ENCODE peak calls at places on chromosomes 6 and 20, in eight cellular contexts. One of them, this sample, is unnamed.

GRCh38 chr20:14148042-14148441 is 152.7 kb downstream of the MACROD2 start:
- DNase-seq in HTR-8/SVneo: no peak
- DNase-seq in astrocyte of the spinal cord: peak; percentile 22
- DNase-seq in stimulated activated CD4-positive, alpha-beta T cell treated with anti-CD3 and anti-CD28 coated beads, TNF-alpha, amount 100 ng/mL, for 48 hours: no peak
- DNase-seq in naive thymus-derived CD4-positive, alpha-beta T cell: no peak
- DNase-seq in NCI-H748 treated with DMSO at 0.1 percent for 48 hours: no peak
- DNase-seq in COR-L47: no peak
- DNase-seq in H54: no peak
- DNase-seq in this sample: no peak

GRCh38 chr6:31947864-31948263 is 2.0 kb downstream of the CFB start:
- DNase-seq in HTR-8/SVneo: no peak
- DNase-seq in astrocyte of the spinal cord: no peak
- DNase-seq in stimulated activated CD4-positive, alpha-beta T cell treated with anti-CD3 and anti-CD28 coated beads, TNF-alpha, amount 100 ng/mL, for 48 hours: no peak
- DNase-seq in naive thymus-derived CD4-positive, alpha-beta T cell: no peak
- DNase-seq in NCI-H748 treated with DMSO at 0.1 percent for 48 hours: no peak
- DNase-seq in COR-L47: no peak
- DNase-seq in H54: no peak
- DNase-seq in this sample: no peak

GRCh38 chr6:15297895-15298590 is 52.2 kb downstream of the JARID2 start:
- DNase-seq in HTR-8/SVneo: no peak
- DNase-seq in astrocyte of the spinal cord: no peak
- DNase-seq in stimulated activated CD4-positive, alpha-beta T cell treated with anti-CD3 and anti-CD28 coated beads, TNF-alpha, amount 100 ng/mL, for 48 hours: no peak
- DNase-seq in naive thymus-derived CD4-positive, alpha-beta T cell: no peak
- DNase-seq in NCI-H748 treated with DMSO at 0.1 percent for 48 hours: no peak
- DNase-seq in COR-L47: no peak
- DNase-seq in H54: no peak
- DNase-seq in this sample: no peak

GRCh38 chr6:144873653-144874378 is 588.7 kb downstream of the UTRN start:
- DNase-seq in HTR-8/SVneo: no peak
- DNase-seq in astrocyte of the spinal cord: no peak
- DNase-seq in stimulated activated CD4-positive, alpha-beta T cell treated with anti-CD3 and anti-CD28 coated beads, TNF-alpha, amount 100 ng/mL, for 48 hours: no peak
- DNase-seq in naive thymus-derived CD4-positive, alpha-beta T cell: no peak
- DNase-seq in NCI-H748 treated with DMSO at 0.1 percent for 48 hours: no peak
- DNase-seq in COR-L47: no peak
- DNase-seq in H54: no peak
- DNase-seq in this sample: no peak

GRCh38 chr20:51128198-51128597 is 105.3 kb upstream of the KCNG1 start:
- DNase-seq in HTR-8/SVneo: peak; percentile 79
- DNase-seq in astrocyte of the spinal cord: peak; percentile 90
- DNase-seq in stimulated activated CD4-positive, alpha-beta T cell treated with anti-CD3 and anti-CD28 coated beads, TNF-alpha, amount 100 ng/mL, for 48 hours: peak; percentile 20
- DNase-seq in naive thymus-derived CD4-positive, alpha-beta T cell: no peak
- DNase-seq in NCI-H748 treated with DMSO at 0.1 percent for 48 hours: no peak
- DNase-seq in COR-L47: no peak
- DNase-seq in H54: peak; percentile 48
- DNase-seq in this sample: no peak

GRCh38 chr6:27608916-27609883 is 136.3 kb upstream of the ZNF184 start:
- DNase-seq in HTR-8/SVneo: no peak
- DNase-seq in astrocyte of the spinal cord: peak; percentile 69
- DNase-seq in stimulated activated CD4-positive, alpha-beta T cell treated with anti-CD3 and anti-CD28 coated beads, TNF-alpha, amount 100 ng/mL, for 48 hours: no peak
- DNase-seq in naive thymus-derived CD4-positive, alpha-beta T cell: no peak
- DNase-seq in NCI-H748 treated with DMSO at 0.1 percent for 48 hours: peak; percentile 42
- DNase-seq in COR-L47: no peak
- DNase-seq in H54: no peak
- DNase-seq in this sample: no peak

GRCh38 chr6:34953084-34954025 is 64.3 kb downstream of the ANKS1A start:
- DNase-seq in HTR-8/SVneo: peak; percentile 21
- DNase-seq in astrocyte of the spinal cord: peak; percentile 79
- DNase-seq in stimulated activated CD4-positive, alpha-beta T cell treated with anti-CD3 and anti-CD28 coated beads, TNF-alpha, amount 100 ng/mL, for 48 hours: no peak
- DNase-seq in naive thymus-derived CD4-positive, alpha-beta T cell: no peak
- DNase-seq in NCI-H748 treated with DMSO at 0.1 percent for 48 hours: peak; percentile 68
- DNase-seq in COR-L47: peak; percentile 65
- DNase-seq in H54: peak; percentile 16
- DNase-seq in this sample: peak; percentile 24

GRCh38 chr20:4726710-4727391 is 5.1 kb downstream of the PRND start:
- DNase-seq in HTR-8/SVneo: no peak
- DNase-seq in astrocyte of the spinal cord: peak; percentile 42
- DNase-seq in stimulated activated CD4-positive, alpha-beta T cell treated with anti-CD3 and anti-CD28 coated beads, TNF-alpha, amount 100 ng/mL, for 48 hours: peak; percentile 30
- DNase-seq in naive thymus-derived CD4-positive, alpha-beta T cell: no peak
- DNase-seq in NCI-H748 treated with DMSO at 0.1 percent for 48 hours: no peak
- DNase-seq in COR-L47: no peak
- DNase-seq in H54: no peak
- DNase-seq in this sample: no peak

GRCh38 chr6:28981391-28981832 is 23.7 kb downstream of the ZNF311 start:
- DNase-seq in HTR-8/SVneo: peak; percentile 12
- DNase-seq in astrocyte of the spinal cord: peak; percentile 84
- DNase-seq in stimulated activated CD4-positive, alpha-beta T cell treated with anti-CD3 and anti-CD28 coated beads, TNF-alpha, amount 100 ng/mL, for 48 hours: peak; percentile 65
- DNase-seq in naive thymus-derived CD4-positive, alpha-beta T cell: peak; percentile 62
- DNase-seq in NCI-H748 treated with DMSO at 0.1 percent for 48 hours: peak; percentile 91
- DNase-seq in COR-L47: peak; percentile 49
- DNase-seq in H54: no peak
- DNase-seq in this sample: peak; percentile 80

GRCh38 chr6:130282234-130282995 is 59.7 kb upstream of the SAMD3 start:
- DNase-seq in HTR-8/SVneo: no peak
- DNase-seq in astrocyte of the spinal cord: peak; percentile 47
- DNase-seq in stimulated activated CD4-positive, alpha-beta T cell treated with anti-CD3 and anti-CD28 coated beads, TNF-alpha, amount 100 ng/mL, for 48 hours: no peak
- DNase-seq in naive thymus-derived CD4-positive, alpha-beta T cell: no peak
- DNase-seq in NCI-H748 treated with DMSO at 0.1 percent for 48 hours: no peak
- DNase-seq in COR-L47: no peak
- DNase-seq in H54: no peak
- DNase-seq in this sample: no peak

GRCh38 chr6:111591370-111591900 is 14.2 kb downstream of the TRAF3IP2 start:
- DNase-seq in HTR-8/SVneo: peak; percentile 90
- DNase-seq in astrocyte of the spinal cord: peak; percentile 97
- DNase-seq in stimulated activated CD4-positive, alpha-beta T cell treated with anti-CD3 and anti-CD28 coated beads, TNF-alpha, amount 100 ng/mL, for 48 hours: no peak
- DNase-seq in naive thymus-derived CD4-positive, alpha-beta T cell: no peak
- DNase-seq in NCI-H748 treated with DMSO at 0.1 percent for 48 hours: no peak
- DNase-seq in COR-L47: no peak
- DNase-seq in H54: peak; percentile 61
- DNase-seq in this sample: no peak

GRCh38 chr20:62239278-62239879 is 1.1 kb downstream of the OSBPL2 start:
- DNase-seq in HTR-8/SVneo: no peak
- DNase-seq in astrocyte of the spinal cord: no peak
- DNase-seq in stimulated activated CD4-positive, alpha-beta T cell treated with anti-CD3 and anti-CD28 coated beads, TNF-alpha, amount 100 ng/mL, for 48 hours: no peak
- DNase-seq in naive thymus-derived CD4-positive, alpha-beta T cell: no peak
- DNase-seq in NCI-H748 treated with DMSO at 0.1 percent for 48 hours: no peak
- DNase-seq in COR-L47: no peak
- DNase-seq in H54: no peak
- DNase-seq in this sample: no peak

GRCh38 chr6:29743025-29743424 is 19.8 kb downstream of the HLA-F start:
- DNase-seq in HTR-8/SVneo: no peak
- DNase-seq in astrocyte of the spinal cord: no peak
- DNase-seq in stimulated activated CD4-positive, alpha-beta T cell treated with anti-CD3 and anti-CD28 coated beads, TNF-alpha, amount 100 ng/mL, for 48 hours: no peak
- DNase-seq in naive thymus-derived CD4-positive, alpha-beta T cell: no peak
- DNase-seq in NCI-H748 treated with DMSO at 0.1 percent for 48 hours: no peak
- DNase-seq in COR-L47: no peak
- DNase-seq in H54: no peak
- DNase-seq in this sample: no peak

GRCh38 chr6:7155871-7156579 is 48.3 kb downstream of the RREB1 start:
- DNase-seq in HTR-8/SVneo: no peak
- DNase-seq in astrocyte of the spinal cord: no peak
- DNase-seq in stimulated activated CD4-positive, alpha-beta T cell treated with anti-CD3 and anti-CD28 coated beads, TNF-alpha, amount 100 ng/mL, for 48 hours: no peak
- DNase-seq in naive thymus-derived CD4-positive, alpha-beta T cell: no peak
- DNase-seq in NCI-H748 treated with DMSO at 0.1 percent for 48 hours: no peak
- DNase-seq in COR-L47: no peak
- DNase-seq in H54: no peak
- DNase-seq in this sample: no peak

GRCh38 chr6:116535109-116535508 is 10.4 kb downstream of the TRAPPC3L start:
- DNase-seq in HTR-8/SVneo: no peak
- DNase-seq in astrocyte of the spinal cord: no peak
- DNase-seq in stimulated activated CD4-positive, alpha-beta T cell treated with anti-CD3 and anti-CD28 coated beads, TNF-alpha, amount 100 ng/mL, for 48 hours: no peak
- DNase-seq in naive thymus-derived CD4-positive, alpha-beta T cell: no peak
- DNase-seq in NCI-H748 treated with DMSO at 0.1 percent for 48 hours: no peak
- DNase-seq in COR-L47: no peak
- DNase-seq in H54: no peak
- DNase-seq in this sample: no peak

GRCh38 chr6:158629376-158630221 is 14.9 kb downstream of the DYNLT1 start:
- DNase-seq in HTR-8/SVneo: no peak
- DNase-seq in astrocyte of the spinal cord: no peak
- DNase-seq in stimulated activated CD4-positive, alpha-beta T cell treated with anti-CD3 and anti-CD28 coated beads, TNF-alpha, amount 100 ng/mL, for 48 hours: no peak
- DNase-seq in naive thymus-derived CD4-positive, alpha-beta T cell: no peak
- DNase-seq in NCI-H748 treated with DMSO at 0.1 percent for 48 hours: no peak
- DNase-seq in COR-L47: no peak
- DNase-seq in H54: no peak
- DNase-seq in this sample: no peak

GRCh38 chr6:26250806-26251075 is 114.3 kb upstream of the BTN3A2 start:
- DNase-seq in HTR-8/SVneo: no peak
- DNase-seq in astrocyte of the spinal cord: no peak
- DNase-seq in stimulated activated CD4-positive, alpha-beta T cell treated with anti-CD3 and anti-CD28 coated beads, TNF-alpha, amount 100 ng/mL, for 48 hours: no peak
- DNase-seq in naive thymus-derived CD4-positive, alpha-beta T cell: no peak
- DNase-seq in NCI-H748 treated with DMSO at 0.1 percent for 48 hours: no peak
- DNase-seq in COR-L47: peak; percentile 73
- DNase-seq in H54: no peak
- DNase-seq in this sample: peak; percentile 89

GRCh38 chr20:62501801-62502495 is 26.2 kb upstream of the GATA5 start:
- DNase-seq in HTR-8/SVneo: no peak
- DNase-seq in astrocyte of the spinal cord: peak; percentile 22
- DNase-seq in stimulated activated CD4-positive, alpha-beta T cell treated with anti-CD3 and anti-CD28 coated beads, TNF-alpha, amount 100 ng/mL, for 48 hours: peak; percentile 62
- DNase-seq in naive thymus-derived CD4-positive, alpha-beta T cell: no peak
- DNase-seq in NCI-H748 treated with DMSO at 0.1 percent for 48 hours: no peak
- DNase-seq in COR-L47: no peak
- DNase-seq in H54: peak; percentile 62
- DNase-seq in this sample: no peak

GRCh38 chr6:104414723-104415122 is 445.0 kb downstream of the HACE1 start:
- DNase-seq in HTR-8/SVneo: no peak
- DNase-seq in astrocyte of the spinal cord: no peak
- DNase-seq in stimulated activated CD4-positive, alpha-beta T cell treated with anti-CD3 and anti-CD28 coated beads, TNF-alpha, amount 100 ng/mL, for 48 hours: no peak
- DNase-seq in naive thymus-derived CD4-positive, alpha-beta T cell: no peak
- DNase-seq in NCI-H748 treated with DMSO at 0.1 percent for 48 hours: peak; percentile 59
- DNase-seq in COR-L47: peak; percentile 27
- DNase-seq in H54: no peak
- DNase-seq in this sample: no peak

GRCh38 chr6:167341038-167341613 is 16.2 kb downstream of the TTLL2 start:
- DNase-seq in HTR-8/SVneo: no peak
- DNase-seq in astrocyte of the spinal cord: no peak
- DNase-seq in stimulated activated CD4-positive, alpha-beta T cell treated with anti-CD3 and anti-CD28 coated beads, TNF-alpha, amount 100 ng/mL, for 48 hours: no peak
- DNase-seq in naive thymus-derived CD4-positive, alpha-beta T cell: no peak
- DNase-seq in NCI-H748 treated with DMSO at 0.1 percent for 48 hours: peak; percentile 63
- DNase-seq in COR-L47: peak; percentile 2
- DNase-seq in H54: no peak
- DNase-seq in this sample: peak; percentile 50

GRCh38 chr20:5030348-5031205 is 29.3 kb upstream of the SLC23A2 start:
- DNase-seq in HTR-8/SVneo: no peak
- DNase-seq in astrocyte of the spinal cord: no peak
- DNase-seq in stimulated activated CD4-positive, alpha-beta T cell treated with anti-CD3 and anti-CD28 coated beads, TNF-alpha, amount 100 ng/mL, for 48 hours: no peak
- DNase-seq in naive thymus-derived CD4-positive, alpha-beta T cell: no peak
- DNase-seq in NCI-H748 treated with DMSO at 0.1 percent for 48 hours: no peak
- DNase-seq in COR-L47: no peak
- DNase-seq in H54: no peak
- DNase-seq in this sample: no peak

GRCh38 chr20:62943396-62943795 is 5.4 kb downstream of the GID8 start:
- DNase-seq in HTR-8/SVneo: no peak
- DNase-seq in astrocyte of the spinal cord: no peak
- DNase-seq in stimulated activated CD4-positive, alpha-beta T cell treated with anti-CD3 and anti-CD28 coated beads, TNF-alpha, amount 100 ng/mL, for 48 hours: no peak
- DNase-seq in naive thymus-derived CD4-positive, alpha-beta T cell: no peak
- DNase-seq in NCI-H748 treated with DMSO at 0.1 percent for 48 hours: no peak
- DNase-seq in COR-L47: no peak
- DNase-seq in H54: no peak
- DNase-seq in this sample: no peak

GRCh38 chr6:47161176-47161687 is 119.1 kb upstream of the ADGRF1 start:
- DNase-seq in HTR-8/SVneo: no peak
- DNase-seq in astrocyte of the spinal cord: peak; percentile 73
- DNase-seq in stimulated activated CD4-positive, alpha-beta T cell treated with anti-CD3 and anti-CD28 coated beads, TNF-alpha, amount 100 ng/mL, for 48 hours: no peak
- DNase-seq in naive thymus-derived CD4-positive, alpha-beta T cell: no peak
- DNase-seq in NCI-H748 treated with DMSO at 0.1 percent for 48 hours: peak; percentile 91
- DNase-seq in COR-L47: no peak
- DNase-seq in H54: peak; percentile 51
- DNase-seq in this sample: no peak

GRCh38 chr6:72890671-72891070 is 268.8 kb downstream of the KCNQ5 start:
- DNase-seq in HTR-8/SVneo: no peak
- DNase-seq in astrocyte of the spinal cord: no peak
- DNase-seq in stimulated activated CD4-positive, alpha-beta T cell treated with anti-CD3 and anti-CD28 coated beads, TNF-alpha, amount 100 ng/mL, for 48 hours: no peak
- DNase-seq in naive thymus-derived CD4-positive, alpha-beta T cell: no peak
- DNase-seq in NCI-H748 treated with DMSO at 0.1 percent for 48 hours: no peak
- DNase-seq in COR-L47: no peak
- DNase-seq in H54: no peak
- DNase-seq in this sample: no peak

GRCh38 chr6:41073968-41074691 is 1.4 kb downstream of the NFYA start:
- DNase-seq in HTR-8/SVneo: no peak
- DNase-seq in astrocyte of the spinal cord: peak; percentile 31
- DNase-seq in stimulated activated CD4-positive, alpha-beta T cell treated with anti-CD3 and anti-CD28 coated beads, TNF-alpha, amount 100 ng/mL, for 48 hours: no peak
- DNase-seq in naive thymus-derived CD4-positive, alpha-beta T cell: no peak
- DNase-seq in NCI-H748 treated with DMSO at 0.1 percent for 48 hours: peak; percentile 51
- DNase-seq in COR-L47: no peak
- DNase-seq in H54: no peak
- DNase-seq in this sample: no peak

GRCh38 chr6:23650676-23651075 is 475.3 kb upstream of the NRSN1 start:
- DNase-seq in HTR-8/SVneo: no peak
- DNase-seq in astrocyte of the spinal cord: no peak
- DNase-seq in stimulated activated CD4-positive, alpha-beta T cell treated with anti-CD3 and anti-CD28 coated beads, TNF-alpha, amount 100 ng/mL, for 48 hours: no peak
- DNase-seq in naive thymus-derived CD4-positive, alpha-beta T cell: no peak
- DNase-seq in NCI-H748 treated with DMSO at 0.1 percent for 48 hours: no peak
- DNase-seq in COR-L47: no peak
- DNase-seq in H54: no peak
- DNase-seq in this sample: peak; percentile 25

GRCh38 chr20:5153612-5154542 is 27.1 kb downstream of the CDS2 start:
- DNase-seq in HTR-8/SVneo: no peak
- DNase-seq in astrocyte of the spinal cord: peak; percentile 20
- DNase-seq in stimulated activated CD4-positive, alpha-beta T cell treated with anti-CD3 and anti-CD28 coated beads, TNF-alpha, amount 100 ng/mL, for 48 hours: no peak
- DNase-seq in naive thymus-derived CD4-positive, alpha-beta T cell: no peak
- DNase-seq in NCI-H748 treated with DMSO at 0.1 percent for 48 hours: no peak
- DNase-seq in COR-L47: no peak
- DNase-seq in H54: no peak
- DNase-seq in this sample: no peak

GRCh38 chr20:4814696-4815252 is 93.1 kb downstream of the PRND start:
- DNase-seq in HTR-8/SVneo: no peak
- DNase-seq in astrocyte of the spinal cord: no peak
- DNase-seq in stimulated activated CD4-positive, alpha-beta T cell treated with anti-CD3 and anti-CD28 coated beads, TNF-alpha, amount 100 ng/mL, for 48 hours: peak; percentile 52
- DNase-seq in naive thymus-derived CD4-positive, alpha-beta T cell: peak; percentile 66
- DNase-seq in NCI-H748 treated with DMSO at 0.1 percent for 48 hours: no peak
- DNase-seq in COR-L47: no peak
- DNase-seq in H54: no peak
- DNase-seq in this sample: no peak

GRCh38 chr6:87183687-87184086 is 28.3 kb downstream of the ZNF292 start:
- DNase-seq in HTR-8/SVneo: no peak
- DNase-seq in astrocyte of the spinal cord: peak; percentile 37
- DNase-seq in stimulated activated CD4-positive, alpha-beta T cell treated with anti-CD3 and anti-CD28 coated beads, TNF-alpha, amount 100 ng/mL, for 48 hours: no peak
- DNase-seq in naive thymus-derived CD4-positive, alpha-beta T cell: no peak
- DNase-seq in NCI-H748 treated with DMSO at 0.1 percent for 48 hours: no peak
- DNase-seq in COR-L47: no peak
- DNase-seq in H54: no peak
- DNase-seq in this sample: no peak

GRCh38 chr6:151911401-151911800 is 103.9 kb downstream of the ESR1 start:
- DNase-seq in HTR-8/SVneo: no peak
- DNase-seq in astrocyte of the spinal cord: no peak
- DNase-seq in stimulated activated CD4-positive, alpha-beta T cell treated with anti-CD3 and anti-CD28 coated beads, TNF-alpha, amount 100 ng/mL, for 48 hours: no peak
- DNase-seq in naive thymus-derived CD4-positive, alpha-beta T cell: no peak
- DNase-seq in NCI-H748 treated with DMSO at 0.1 percent for 48 hours: no peak
- DNase-seq in COR-L47: no peak
- DNase-seq in H54: no peak
- DNase-seq in this sample: no peak

GRCh38 chr6:47246556-47246955 is 63.1 kb downstream of the TNFRSF21 start:
- DNase-seq in HTR-8/SVneo: no peak
- DNase-seq in astrocyte of the spinal cord: no peak
- DNase-seq in stimulated activated CD4-positive, alpha-beta T cell treated with anti-CD3 and anti-CD28 coated beads, TNF-alpha, amount 100 ng/mL, for 48 hours: no peak
- DNase-seq in naive thymus-derived CD4-positive, alpha-beta T cell: no peak
- DNase-seq in NCI-H748 treated with DMSO at 0.1 percent for 48 hours: no peak
- DNase-seq in COR-L47: no peak
- DNase-seq in H54: no peak
- DNase-seq in this sample: no peak

GRCh38 chr20:62642666-62643520 is 590 bp downstream of the SLCO4A1 start:
- DNase-seq in HTR-8/SVneo: peak; percentile 64
- DNase-seq in astrocyte of the spinal cord: no peak
- DNase-seq in stimulated activated CD4-positive, alpha-beta T cell treated with anti-CD3 and anti-CD28 coated beads, TNF-alpha, amount 100 ng/mL, for 48 hours: no peak
- DNase-seq in naive thymus-derived CD4-positive, alpha-beta T cell: peak; percentile 38
- DNase-seq in NCI-H748 treated with DMSO at 0.1 percent for 48 hours: no peak
- DNase-seq in COR-L47: no peak
- DNase-seq in H54: no peak
- DNase-seq in this sample: peak; percentile 27

GRCh38 chr6:74280130-74280692 is 584.2 kb downstream of the CD109 start:
- DNase-seq in HTR-8/SVneo: no peak
- DNase-seq in astrocyte of the spinal cord: no peak
- DNase-seq in stimulated activated CD4-positive, alpha-beta T cell treated with anti-CD3 and anti-CD28 coated beads, TNF-alpha, amount 100 ng/mL, for 48 hours: no peak
- DNase-seq in naive thymus-derived CD4-positive, alpha-beta T cell: no peak
- DNase-seq in NCI-H748 treated with DMSO at 0.1 percent for 48 hours: no peak
- DNase-seq in COR-L47: no peak
- DNase-seq in H54: no peak
- DNase-seq in this sample: no peak

GRCh38 chr6:168517742-168518347 is 76.9 kb downstream of the SMOC2 start:
- DNase-seq in HTR-8/SVneo: no peak
- DNase-seq in astrocyte of the spinal cord: no peak
- DNase-seq in stimulated activated CD4-positive, alpha-beta T cell treated with anti-CD3 and anti-CD28 coated beads, TNF-alpha, amount 100 ng/mL, for 48 hours: no peak
- DNase-seq in naive thymus-derived CD4-positive, alpha-beta T cell: no peak
- DNase-seq in NCI-H748 treated with DMSO at 0.1 percent for 48 hours: no peak
- DNase-seq in COR-L47: no peak
- DNase-seq in H54: no peak
- DNase-seq in this sample: no peak

This sample was measured in NCI-H1092 treated with DMSO at 0.1 percent for 48 hours.